ENCODE peak calls at places on chromosomes 16 and 17, in six cellular contexts. Z, B, D, W, R and E are unnamed samples.

GRCh38 chr16:31464348-31464769 is 5.1 kb downstream of the ARMC5 start:
- DNase-seq in Z (peak; percentile 7), B (peak; percentile 56), D (no peak), W (no peak), R (no peak), E (no peak)

GRCh38 chr16:66166451-66166850 is 200.0 kb upstream of the CDH5 start:
- DNase-seq in Z (peak; percentile 80), B (no peak), D (no peak), W (no peak), R (no peak), E (no peak)

GRCh38 chr16:23071202-23072083 is 77.8 kb downstream of the USP31 start:
- DNase-seq in Z (peak; percentile 38), B (no peak), D (no peak), W (no peak), R (no peak), E (no peak)

GRCh38 chr17:77131919-77132318 is 8.8 kb upstream of the SEC14L1 start:
- DNase-seq in Z (peak; percentile 83), B (no peak), D (peak; percentile 60), W (no peak), R (peak; percentile 79), E (no peak)

GRCh38 chr16:80776856-80777255 is 27.5 kb downstream of the CDYL2 start:
- DNase-seq in Z (no peak), B (no peak), D (no peak), W (no peak), R (no peak), E (no peak)

GRCh38 chr17:36940313-36941264 is 3.3 kb downstream of the LHX1 start:
- DNase-seq in Z (no peak), B (no peak), D (no peak), W (no peak), R (no peak), E (no peak)

GRCh38 chr17:30332057-30332542 is 1.8 kb downstream of the TMIGD1 start:
- DNase-seq in Z (no peak), B (no peak), D (no peak), W (no peak), R (no peak), E (no peak)

GRCh38 chr17:81879121-81879520 is 8.0 kb upstream of the ARHGDIA start:
- DNase-seq in Z (no peak), B (no peak), D (no peak), W (no peak), R (no peak), E (no peak)

GRCh38 chr17:78910885-78911284 is 7.9 kb upstream of the CEP295NL start:
- DNase-seq in Z (no peak), B (no peak), D (no peak), W (no peak), R (no peak), E (no peak)

GRCh38 chr17:67546578-67547527 is 169.8 kb downstream of the PITPNC1 start:
- DNase-seq in Z (peak; percentile 78), B (peak; percentile 85), D (peak; percentile 87), W (no peak), R (peak; percentile 58), E (peak; percentile 41)

GRCh38 chr17:40014375-40014980 is 762 bp upstream of the CSF3 start:
- DNase-seq in Z (peak; percentile 65), B (no peak), D (no peak), W (no peak), R (peak; percentile 68), E (no peak)

GRCh38 chr17:66964930-66965800 is 658 bp downstream of the CACNG4 start:
- DNase-seq in Z (no peak), B (no peak), D (no peak), W (no peak), R (peak; percentile 33), E (no peak)

GRCh38 chr17:48317732-48318131 is 112.3 kb downstream of the SKAP1 start:
- DNase-seq in Z (no peak), B (no peak), D (no peak), W (no peak), R (no peak), E (no peak)

GRCh38 chr17:4721203-4722135 is 9.8 kb upstream of the MED11 start:
- DNase-seq in Z (peak; percentile 85), B (peak; percentile 85), D (peak; percentile 92), W (no peak), R (peak; percentile 89), E (no peak)

GRCh38 chr17:69978056-69978646 is 96.9 kb upstream of the KCNJ16 start:
- DNase-seq in Z (no peak), B (no peak), D (no peak), W (no peak), R (no peak), E (no peak)

GRCh38 chr17:79955167-79955549 is 80.5 kb downstream of the TBC1D16 start:
- DNase-seq in Z (no peak), B (no peak), D (no peak), W (no peak), R (no peak), E (no peak)

GRCh38 chr17:81994593-81995462 is 17.4 kb downstream of the ASPSCR1 start:
- DNase-seq in Z (no peak), B (peak; percentile 40), D (peak; percentile 69), W (no peak), R (no peak), E (no peak)

GRCh38 chr16:49855280-49855821 is 561 bp downstream of the ZNF423 start:
- DNase-seq in Z (peak; percentile 91), B (peak; percentile 93), D (peak; percentile 88), W (no peak), R (peak; percentile 90), E (no peak)

GRCh38 chr16:69334696-69335095 is 4.3 kb upstream of the PDF start:
- DNase-seq in Z (no peak), B (no peak), D (no peak), W (no peak), R (no peak), E (no peak)

GRCh38 chr17:79633154-79633553 is 22.3 kb upstream of the RBFOX3 start:
- DNase-seq in Z (peak; percentile 2), B (peak; percentile 29), D (peak; percentile 13), W (no peak), R (no peak), E (no peak)

GRCh38 chr17:82092094-82092586 is 5.9 kb downstream of the FASN start:
- DNase-seq in Z (no peak), B (peak; percentile 38), D (no peak), W (no peak), R (no peak), E (no peak)

GRCh38 chr16:56312028-56312300 is 113.4 kb downstream of the AMFR start:
- DNase-seq in Z (no peak), B (no peak), D (no peak), W (no peak), R (no peak), E (no peak)

GRCh38 chr17:1365445-1366039 is 34.5 kb downstream of the YWHAE start:
- DNase-seq in Z (peak; percentile 53), B (no peak), D (peak; percentile 63), W (no peak), R (peak; percentile 67), E (peak; percentile 49)

DNA sequence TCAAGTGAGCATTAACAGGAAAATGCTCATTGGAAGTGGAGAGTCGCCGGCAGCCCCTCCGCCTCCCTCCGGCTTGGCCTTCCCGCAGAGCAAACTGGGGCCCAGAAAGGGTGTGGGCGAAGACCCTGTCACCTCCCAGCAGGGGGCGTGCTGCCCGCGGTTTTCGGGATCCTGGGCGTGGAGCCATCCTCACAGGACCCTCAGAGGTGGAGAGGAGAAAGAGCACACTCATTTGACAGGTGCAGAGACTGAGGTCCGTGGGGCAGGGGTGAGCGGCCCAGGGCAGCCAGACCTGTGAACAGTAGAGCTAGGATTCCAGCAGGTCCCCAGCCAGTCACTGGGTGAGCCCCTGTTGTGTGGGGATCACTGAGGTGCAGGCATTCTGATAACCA is 1002.9 kb downstream of the KCNJ18 start:
- DNase-seq in Z (no peak), B (no peak), D (no peak), W (no peak), R (no peak), E (no peak)
- TF ChIP-seq CTCF in Z (no peak), B (no peak), D (no peak), W (no peak), R (no peak), E (no peak)

GRCh38 chr16:30356401-30357084 is 1.4 kb upstream of the CD2BP2 start:
- DNase-seq in Z (peak; percentile 67), B (peak; percentile 73), D (no peak), W (no peak), R (no peak), E (no peak)
- H3K4me3 ChIP-seq in Z (no peak overlapping the region), B (no peak overlapping the region), D (peak overlapping the region; percentile 88), W (peak overlapping the region; percentile 98), R (no peak overlapping the region), E (peak overlapping the region; percentile 77)

DNA sequence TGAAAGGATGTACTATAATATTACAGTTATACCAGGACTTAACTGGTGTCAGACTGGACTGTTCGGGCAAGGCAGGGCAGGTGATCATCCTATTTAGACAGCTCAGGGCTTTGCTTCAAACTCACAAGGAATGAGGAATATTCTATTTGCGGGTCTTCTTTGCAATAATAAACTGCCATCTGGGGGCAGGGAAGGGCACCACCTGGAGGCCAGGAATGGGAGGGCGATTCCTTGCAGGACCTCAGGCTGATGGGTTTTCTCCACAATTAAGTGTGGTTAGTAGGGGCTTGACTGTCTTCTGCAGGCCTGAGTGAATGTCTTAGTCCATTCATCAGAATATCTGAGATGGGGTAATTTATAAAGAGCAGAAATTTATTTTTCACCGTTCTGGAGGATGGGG is 424.1 kb downstream of the CA10 start:
- DNase-seq in Z (no peak), B (no peak), D (no peak), W (no peak), R (no peak), E (no peak)
- TF ChIP-seq CTCF in Z (no peak), B (peak; percentile 21), D (peak; percentile 16), W (peak; percentile 54), R (peak; percentile 26), E (peak; percentile 44)

DNA sequence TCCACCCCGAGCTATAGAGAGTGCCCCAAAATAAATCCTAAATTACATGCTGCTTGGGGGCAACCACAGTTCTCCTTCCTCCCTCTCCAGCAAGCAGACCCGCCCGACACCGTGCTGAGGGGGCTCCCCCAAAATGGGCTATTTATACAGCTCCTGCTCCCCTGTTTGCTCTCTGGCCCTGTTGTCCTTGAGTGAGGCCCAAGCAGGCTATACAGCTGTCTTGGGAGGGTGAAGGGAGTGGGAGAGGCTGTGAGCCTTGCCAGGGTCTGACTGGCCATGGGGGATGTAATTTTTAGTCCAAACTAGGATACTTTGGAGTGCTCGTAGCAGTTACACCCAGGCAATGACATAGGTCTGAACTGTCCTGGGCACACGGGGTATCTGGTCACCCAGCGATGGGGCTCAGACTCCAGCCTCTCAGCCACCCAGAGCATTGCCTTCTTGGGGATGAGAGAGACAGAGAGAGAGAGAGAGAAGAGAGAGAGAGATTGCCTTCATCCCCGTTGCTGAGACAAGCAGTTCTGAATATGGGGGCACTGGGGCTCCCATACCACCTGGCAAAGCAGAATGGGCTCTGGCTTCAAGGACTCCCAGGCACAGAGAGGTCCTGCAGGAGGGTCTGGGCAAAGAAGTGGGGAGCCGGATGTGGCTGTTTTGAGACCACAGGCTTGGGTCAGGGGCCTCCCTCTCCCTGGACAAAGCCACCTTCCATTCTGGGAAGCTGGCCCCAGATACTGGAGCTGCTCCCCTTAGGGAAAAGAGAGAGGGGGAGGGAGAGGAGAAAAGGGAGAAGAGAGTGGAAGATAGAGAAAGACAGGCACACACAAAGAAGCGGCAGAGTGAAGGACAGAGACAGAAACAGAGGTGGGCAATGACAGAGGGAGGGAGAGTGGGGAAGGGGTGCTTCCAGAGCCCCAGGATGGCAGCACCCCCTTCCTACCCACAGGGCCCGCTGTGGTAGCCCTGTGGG is 10.7 kb upstream of the TMEM92 start:
- DNase-seq in Z (no peak), B (no peak), D (no peak), W (no peak), R (no peak), E (no peak)
- H3K4me3 ChIP-seq in Z (no peak overlapping the region), B (no peak overlapping the region), D (no peak overlapping the region), W (no peak overlapping the region), R (no peak overlapping the region), E (no peak overlapping the region)